ENCODE peak calls at places on chromosomes 7 and 10, in eight cellular contexts. One of them, this sample, is unnamed.

GRCh38 chr7:91659096-91659495 is 221.4 kb downstream of the MTERF1 start:
- DNase-seq in hepatocyte: no peak
- DNase-seq in AG10803: no peak
- DNase-seq in CD8-positive, alpha-beta T cell: no peak
- DNase-seq in HCT116: no peak
- DNase-seq in stomach: no peak
- DNase-seq in fibroblast of the aortic adventitia: no peak
- DNase-seq in GM06990: no peak
- DNase-seq in this sample: no peak

GRCh38 chr10:70915806-70916205 is 27.4 kb upstream of the PCBD1 start:
- DNase-seq in hepatocyte: no peak
- DNase-seq in AG10803: no peak
- DNase-seq in CD8-positive, alpha-beta T cell: no peak
- DNase-seq in HCT116: no peak
- DNase-seq in stomach: no peak
- DNase-seq in fibroblast of the aortic adventitia: no peak
- DNase-seq in GM06990: no peak
- DNase-seq in this sample: no peak

GRCh38 chr7:134701272-134701671 is 54.6 kb downstream of the BPGM start:
- DNase-seq in hepatocyte: no peak
- DNase-seq in AG10803: no peak
- DNase-seq in CD8-positive, alpha-beta T cell: peak; percentile 38
- DNase-seq in HCT116: no peak
- DNase-seq in stomach: no peak
- DNase-seq in fibroblast of the aortic adventitia: peak; percentile 61
- DNase-seq in GM06990: no peak
- DNase-seq in this sample: no peak

GRCh38 chr10:79196470-79197461 is 128.0 kb downstream of the ZMIZ1 start:
- DNase-seq in hepatocyte: peak; percentile 88
- DNase-seq in AG10803: no peak
- DNase-seq in CD8-positive, alpha-beta T cell: peak; percentile 86
- DNase-seq in HCT116: peak; percentile 36
- DNase-seq in stomach: peak; percentile 82
- DNase-seq in fibroblast of the aortic adventitia: peak; percentile 57
- DNase-seq in GM06990: peak; percentile 61
- DNase-seq in this sample: peak; percentile 70

GRCh38 chr10:124642076-124642710 is 102.0 kb downstream of the FAM53B start:
- DNase-seq in hepatocyte: no peak
- DNase-seq in AG10803: no peak
- DNase-seq in CD8-positive, alpha-beta T cell: no peak
- DNase-seq in HCT116: no peak
- DNase-seq in stomach: no peak
- DNase-seq in fibroblast of the aortic adventitia: no peak
- DNase-seq in GM06990: no peak
- DNase-seq in this sample: no peak

GRCh38 chr10:115163129-115163528 is 70.0 kb downstream of the ATRNL1 start:
- DNase-seq in hepatocyte: no peak
- DNase-seq in AG10803: no peak
- DNase-seq in CD8-positive, alpha-beta T cell: no peak
- DNase-seq in HCT116: no peak
- DNase-seq in stomach: no peak
- DNase-seq in fibroblast of the aortic adventitia: no peak
- DNase-seq in GM06990: no peak
- DNase-seq in this sample: no peak

GRCh38 chr10:35498693-35499092 is 106.4 kb upstream of the GJD4 start:
- DNase-seq in hepatocyte: no peak
- DNase-seq in AG10803: no peak
- DNase-seq in CD8-positive, alpha-beta T cell: no peak
- DNase-seq in HCT116: no peak
- DNase-seq in stomach: no peak
- DNase-seq in fibroblast of the aortic adventitia: no peak
- DNase-seq in GM06990: no peak
- DNase-seq in this sample: no peak

GRCh38 chr7:2530076-2530967 is 10.7 kb downstream of the LFNG start:
- DNase-seq in hepatocyte: no peak
- DNase-seq in AG10803: no peak
- DNase-seq in CD8-positive, alpha-beta T cell: peak; percentile 84
- DNase-seq in HCT116: no peak
- DNase-seq in stomach: no peak
- DNase-seq in fibroblast of the aortic adventitia: no peak
- DNase-seq in GM06990: peak; percentile 74
- DNase-seq in this sample: peak; percentile 77

GRCh38 chr7:52648903-52649302 is 386.5 kb upstream of the POM121L12 start:
- DNase-seq in hepatocyte: no peak
- DNase-seq in AG10803: no peak
- DNase-seq in CD8-positive, alpha-beta T cell: no peak
- DNase-seq in HCT116: no peak
- DNase-seq in stomach: no peak
- DNase-seq in fibroblast of the aortic adventitia: no peak
- DNase-seq in GM06990: no peak
- DNase-seq in this sample: no peak

GRCh38 chr7:157113607-157114006 is 25.1 kb upstream of the UBE3C start:
- DNase-seq in hepatocyte: no peak
- DNase-seq in AG10803: no peak
- DNase-seq in CD8-positive, alpha-beta T cell: no peak
- DNase-seq in HCT116: no peak
- DNase-seq in stomach: no peak
- DNase-seq in fibroblast of the aortic adventitia: no peak
- DNase-seq in GM06990: no peak
- DNase-seq in this sample: no peak

GRCh38 chr7:95822717-95823116 is 50.4 kb downstream of the DYNC1I1 start:
- DNase-seq in hepatocyte: no peak
- DNase-seq in AG10803: no peak
- DNase-seq in CD8-positive, alpha-beta T cell: no peak
- DNase-seq in HCT116: no peak
- DNase-seq in stomach: no peak
- DNase-seq in fibroblast of the aortic adventitia: no peak
- DNase-seq in GM06990: no peak
- DNase-seq in this sample: no peak

GRCh38 chr7:86978804-86979506 is 80.5 kb downstream of the ELAPOR2 start:
- DNase-seq in hepatocyte: no peak
- DNase-seq in AG10803: no peak
- DNase-seq in CD8-positive, alpha-beta T cell: no peak
- DNase-seq in HCT116: no peak
- DNase-seq in stomach: no peak
- DNase-seq in fibroblast of the aortic adventitia: no peak
- DNase-seq in GM06990: peak; percentile 51
- DNase-seq in this sample: no peak

GRCh38 chr10:75220258-75220657 is 9.7 kb downstream of the VDAC2 start:
- DNase-seq in hepatocyte: no peak
- DNase-seq in AG10803: no peak
- DNase-seq in CD8-positive, alpha-beta T cell: no peak
- DNase-seq in HCT116: no peak
- DNase-seq in stomach: no peak
- DNase-seq in fibroblast of the aortic adventitia: no peak
- DNase-seq in GM06990: no peak
- DNase-seq in this sample: no peak

GRCh38 chr10:15238553-15239335 is 70.3 kb upstream of the NMT2 start:
- DNase-seq in hepatocyte: no peak
- DNase-seq in AG10803: peak; percentile 8
- DNase-seq in CD8-positive, alpha-beta T cell: no peak
- DNase-seq in HCT116: no peak
- DNase-seq in stomach: no peak
- DNase-seq in fibroblast of the aortic adventitia: peak; percentile 11
- DNase-seq in GM06990: no peak
- DNase-seq in this sample: no peak

GRCh38 chr7:142626420-142627035 is 122.7 kb upstream of the PRSS1 start:
- DNase-seq in hepatocyte: peak; percentile 66
- DNase-seq in AG10803: peak; percentile 10
- DNase-seq in CD8-positive, alpha-beta T cell: peak; percentile 75
- DNase-seq in HCT116: peak; percentile 56
- DNase-seq in stomach: peak; percentile 64
- DNase-seq in fibroblast of the aortic adventitia: peak; percentile 36
- DNase-seq in GM06990: peak; percentile 9
- DNase-seq in this sample: no peak

GRCh38 chr10:3109196-3109595 is 41.8 kb downstream of the PFKP start:
- DNase-seq in hepatocyte: no peak
- DNase-seq in AG10803: no peak
- DNase-seq in CD8-positive, alpha-beta T cell: no peak
- DNase-seq in HCT116: no peak
- DNase-seq in stomach: no peak
- DNase-seq in fibroblast of the aortic adventitia: no peak
- DNase-seq in GM06990: no peak
- DNase-seq in this sample: no peak

GRCh38 chr10:42594246-42594650 is 44.1 kb downstream of the ZNF33B start:
- DNase-seq in hepatocyte: no peak
- DNase-seq in AG10803: no peak
- DNase-seq in CD8-positive, alpha-beta T cell: no peak
- DNase-seq in HCT116: no peak
- DNase-seq in stomach: no peak
- DNase-seq in fibroblast of the aortic adventitia: peak; percentile 70
- DNase-seq in GM06990: no peak
- DNase-seq in this sample: no peak

GRCh38 chr7:113730309-113730955 is 188.4 kb downstream of the PPP1R3A start:
- DNase-seq in hepatocyte: no peak
- DNase-seq in AG10803: peak; percentile 11
- DNase-seq in CD8-positive, alpha-beta T cell: no peak
- DNase-seq in HCT116: no peak
- DNase-seq in stomach: no peak
- DNase-seq in fibroblast of the aortic adventitia: peak; percentile 73
- DNase-seq in GM06990: no peak
- DNase-seq in this sample: no peak

GRCh38 chr10:122013311-122013780 is 24.4 kb downstream of the TACC2 start:
- DNase-seq in hepatocyte: peak; percentile 74
- DNase-seq in AG10803: no peak
- DNase-seq in CD8-positive, alpha-beta T cell: no peak
- DNase-seq in HCT116: no peak
- DNase-seq in stomach: peak; percentile 61
- DNase-seq in fibroblast of the aortic adventitia: no peak
- DNase-seq in GM06990: no peak
- DNase-seq in this sample: no peak

GRCh38 chr10:94077042-94077441 is 83.3 kb downstream of the PLCE1 start:
- DNase-seq in hepatocyte: no peak
- DNase-seq in AG10803: no peak
- DNase-seq in CD8-positive, alpha-beta T cell: no peak
- DNase-seq in HCT116: no peak
- DNase-seq in stomach: no peak
- DNase-seq in fibroblast of the aortic adventitia: no peak
- DNase-seq in GM06990: no peak
- DNase-seq in this sample: no peak

GRCh38 chr10:129888784-129889616 is 75.1 kb downstream of the EBF3 start:
- DNase-seq in hepatocyte: peak; percentile 59
- DNase-seq in AG10803: peak; percentile 37
- DNase-seq in CD8-positive, alpha-beta T cell: peak; percentile 42
- DNase-seq in HCT116: no peak
- DNase-seq in stomach: no peak
- DNase-seq in fibroblast of the aortic adventitia: peak; percentile 52
- DNase-seq in GM06990: peak; percentile 31
- DNase-seq in this sample: peak; percentile 50

GRCh38 chr10:48604039-48604407 is 850 bp downstream of the ARHGAP22 start:
- DNase-seq in hepatocyte: no peak
- DNase-seq in AG10803: no peak
- DNase-seq in CD8-positive, alpha-beta T cell: no peak
- DNase-seq in HCT116: no peak
- DNase-seq in stomach: no peak
- DNase-seq in fibroblast of the aortic adventitia: no peak
- DNase-seq in GM06990: no peak
- DNase-seq in this sample: no peak

GRCh38 chr10:88991161-88991899 is 732 bp downstream of the FAS start:
- DNase-seq in hepatocyte: peak; percentile 64
- DNase-seq in AG10803: peak; percentile 70
- DNase-seq in CD8-positive, alpha-beta T cell: peak; percentile 58
- DNase-seq in HCT116: peak; percentile 35
- DNase-seq in stomach: peak; percentile 55
- DNase-seq in fibroblast of the aortic adventitia: peak; percentile 75
- DNase-seq in GM06990: peak; percentile 86
- DNase-seq in this sample: peak; percentile 83
- TF ChIP-seq CTCF in hepatocyte: no peak
- TF ChIP-seq CTCF in AG10803: peak; percentile 18
- TF ChIP-seq CTCF in CD8-positive, alpha-beta T cell: no peak
- TF ChIP-seq CTCF in HCT116: no peak
- TF ChIP-seq CTCF in stomach: no peak
- TF ChIP-seq CTCF in fibroblast of the aortic adventitia: peak; percentile 8
- TF ChIP-seq CTCF in GM06990: peak; percentile 34
- TF ChIP-seq CTCF in this sample: peak; percentile 21

GRCh38 chr10:123380491-123381085 is 226.4 kb downstream of the BUB3 start:
- DNase-seq in hepatocyte: peak; percentile 24
- DNase-seq in AG10803: peak; percentile 6
- DNase-seq in CD8-positive, alpha-beta T cell: no peak
- DNase-seq in HCT116: no peak
- DNase-seq in stomach: no peak
- DNase-seq in fibroblast of the aortic adventitia: peak; percentile 67
- DNase-seq in GM06990: no peak
- DNase-seq in this sample: no peak
- TF ChIP-seq CTCF in hepatocyte: peak; percentile 58
- TF ChIP-seq CTCF in AG10803: peak; percentile 34
- TF ChIP-seq CTCF in CD8-positive, alpha-beta T cell: peak; percentile 42
- TF ChIP-seq CTCF in HCT116: peak; percentile 22
- TF ChIP-seq CTCF in stomach: no peak
- TF ChIP-seq CTCF in fibroblast of the aortic adventitia: peak; percentile 60
- TF ChIP-seq CTCF in GM06990: peak; percentile 42
- TF ChIP-seq CTCF in this sample: peak; percentile 21

GRCh38 chr7:68176974-68177373 is 1180.3 kb downstream of the TYW1 start:
- DNase-seq in hepatocyte: peak; percentile 86
- DNase-seq in AG10803: peak; percentile 84
- DNase-seq in CD8-positive, alpha-beta T cell: no peak
- DNase-seq in HCT116: peak; percentile 4
- DNase-seq in stomach: peak; percentile 31
- DNase-seq in fibroblast of the aortic adventitia: peak; percentile 14
- DNase-seq in GM06990: no peak
- DNase-seq in this sample: peak; percentile 53
- TF ChIP-seq CTCF in hepatocyte: peak; percentile 80
- TF ChIP-seq CTCF in AG10803: peak; percentile 73
- TF ChIP-seq CTCF in CD8-positive, alpha-beta T cell: no peak
- TF ChIP-seq CTCF in HCT116: peak; percentile 45
- TF ChIP-seq CTCF in stomach: peak; percentile 22
- TF ChIP-seq CTCF in fibroblast of the aortic adventitia: peak; percentile 17
- TF ChIP-seq CTCF in GM06990: peak; percentile 51
- TF ChIP-seq CTCF in this sample: peak; percentile 29

GRCh38 chr7:8303904-8304528 is 42.0 kb upstream of the ICA1 start:
- DNase-seq in hepatocyte: no peak
- DNase-seq in AG10803: no peak
- DNase-seq in CD8-positive, alpha-beta T cell: no peak
- DNase-seq in HCT116: peak; percentile 26
- DNase-seq in stomach: no peak
- DNase-seq in fibroblast of the aortic adventitia: no peak
- DNase-seq in GM06990: no peak
- DNase-seq in this sample: no peak

GRCh38 chr7:8305625-8306388 is 43.8 kb upstream of the ICA1 start:
- DNase-seq in hepatocyte: no peak
- DNase-seq in AG10803: no peak
- DNase-seq in CD8-positive, alpha-beta T cell: no peak
- DNase-seq in HCT116: no peak
- DNase-seq in stomach: no peak
- DNase-seq in fibroblast of the aortic adventitia: no peak
- DNase-seq in GM06990: no peak
- DNase-seq in this sample: no peak

GRCh38 chr7:8310876-8311275 is 48.9 kb upstream of the ICA1 start:
- DNase-seq in hepatocyte: no peak
- DNase-seq in AG10803: no peak
- DNase-seq in CD8-positive, alpha-beta T cell: no peak
- DNase-seq in HCT116: no peak
- DNase-seq in stomach: no peak
- DNase-seq in fibroblast of the aortic adventitia: no peak
- DNase-seq in GM06990: no peak
- DNase-seq in this sample: no peak

DNA sequence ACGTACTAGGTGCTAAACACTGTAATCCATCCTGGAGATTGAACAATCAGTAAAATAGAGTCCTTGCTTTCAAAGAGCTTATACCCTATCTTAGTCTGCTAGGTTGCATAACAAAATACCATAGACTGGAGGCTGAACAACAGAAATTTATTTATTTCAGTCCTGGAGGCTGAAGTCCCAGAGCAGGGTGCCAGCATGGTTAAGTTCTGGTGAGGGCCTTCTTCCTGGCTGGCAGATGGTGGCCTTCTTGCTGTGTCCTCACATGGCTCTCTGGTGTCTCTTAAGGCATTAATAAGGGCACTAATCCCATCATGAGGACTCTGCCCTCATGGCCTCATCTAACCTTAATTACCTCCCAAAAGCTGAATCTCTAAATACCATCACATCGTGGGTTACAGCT is 43.1 kb upstream of the ICA1 start:
- DNase-seq in hepatocyte: no peak
- DNase-seq in AG10803: no peak
- DNase-seq in CD8-positive, alpha-beta T cell: no peak
- DNase-seq in HCT116: no peak
- DNase-seq in stomach: no peak
- DNase-seq in fibroblast of the aortic adventitia: no peak
- DNase-seq in GM06990: no peak
- DNase-seq in this sample: no peak
- TF ChIP-seq CTCF in hepatocyte: no peak
- TF ChIP-seq CTCF in AG10803: no peak
- TF ChIP-seq CTCF in CD8-positive, alpha-beta T cell: no peak
- TF ChIP-seq CTCF in HCT116: no peak
- TF ChIP-seq CTCF in stomach: no peak
- TF ChIP-seq CTCF in fibroblast of the aortic adventitia: no peak
- TF ChIP-seq CTCF in GM06990: no peak
- TF ChIP-seq CTCF in this sample: no peak